ENCODE peak calls at places on chromosomes 16 and 17, in nine cellular contexts. S, Z, C, J, R, K, B, V and D are unnamed samples.

GRCh38 chr17:78538033-78538776 is 39.0 kb downstream of the DNAH17 start:
- DNase-seq in B (no peak), C (no peak), Z (no peak), K (no peak), V (peak; percentile 23), J (no peak), R (peak; percentile 63), S (peak; percentile 73), D (no peak)

GRCh38 chr16:46651305-46651704 is 30.1 kb upstream of the SHCBP1 start:
- DNase-seq in J (no peak), R (no peak), B (no peak), C (no peak), K (no peak), V (no peak), Z (no peak), S (no peak), D (no peak)

GRCh38 chr16:24971718-24972117 is 43.5 kb downstream of the ARHGAP17 start:
- DNase-seq in J (no peak), S (no peak), K (no peak), R (no peak), Z (no peak), B (no peak), V (no peak), C (no peak), D (no peak)

GRCh38 chr16:67943619-67944503 is at the start of gene LCAT:
- DNase-seq in S (no peak), C (no peak), K (peak; percentile 69), V (peak; percentile 85), Z (no peak), R (no peak), J (no peak), B (no peak), D (peak; percentile 89)

GRCh38 chr16:17412221-17412620 is 58.5 kb downstream of the XYLT1 start:
- DNase-seq in Z (no peak), K (no peak), J (no peak), B (no peak), R (no peak), C (no peak), V (no peak), S (no peak), D (no peak)

GRCh38 chr17:35612924-35613521 is 25.9 kb downstream of the AP2B1 start:
- DNase-seq in S (peak; percentile 72), J (no peak), K (peak; percentile 51), Z (peak; percentile 18), V (peak; percentile 38), C (no peak), B (peak; percentile 22), R (peak; percentile 66), D (peak; percentile 73)

GRCh38 chr17:75032896-75033294 is 13.9 kb downstream of the ATP5PD start:
- DNase-seq in V (no peak), J (no peak), C (no peak), S (no peak), R (no peak), K (peak; percentile 65), Z (no peak), B (no peak), D (peak; percentile 43)

GRCh38 chr16:70746708-70747424 is 54.1 kb downstream of the VAC14 start:
- DNase-seq in C (no peak), V (no peak), Z (no peak), R (peak; percentile 77), J (peak; percentile 64), B (no peak), S (peak; percentile 80), K (peak; percentile 86), D (no peak)

GRCh38 chr16:30096105-30096861 is at the start of gene YPEL3:
- DNase-seq in C (peak; percentile 90), B (peak; percentile 73), S (peak; percentile 90), R (peak; percentile 94), J (peak; percentile 48), Z (peak; percentile 83), V (peak; percentile 91), K (peak; percentile 95), D (peak; percentile 94)

GRCh38 chr17:83127431-83128160 is 48.2 kb downstream of the METRNL start:
- DNase-seq in V (no peak), B (no peak), S (no peak), C (no peak), Z (no peak), K (no peak), J (no peak), R (no peak), D (no peak)

GRCh38 chr17:80539022-80539421 is 5.6 kb upstream of the RPTOR start:
- DNase-seq in Z (no peak), S (peak; percentile 22), B (no peak), R (peak; percentile 23), C (no peak), K (no peak), V (no peak), J (no peak), D (no peak)

GRCh38 chr16:82671743-82672142 is 45.0 kb downstream of the CDH13 start:
- DNase-seq in Z (peak; percentile 3), R (peak; percentile 63), S (peak; percentile 56), C (no peak), V (no peak), B (no peak), K (no peak), J (no peak), D (no peak)

GRCh38 chr17:68491381-68491849 is 20.8 kb upstream of the PRKAR1A start:
- DNase-seq in B (no peak), K (no peak), S (no peak), C (no peak), V (peak; percentile 47), J (no peak), R (no peak), Z (no peak), D (peak; percentile 74)

GRCh38 chr17:28492352-28493310 is 13.5 kb upstream of the FOXN1 start:
- DNase-seq in S (no peak), R (no peak), C (no peak), B (no peak), K (no peak), V (no peak), Z (no peak), J (no peak), D (no peak)

GRCh38 chr17:68184816-68185436 is 62.9 kb upstream of the AMZ2 start:
- DNase-seq in C (no peak), R (peak; percentile 75), K (no peak), J (no peak), B (no peak), S (peak; percentile 78), Z (no peak), V (no peak), D (no peak)

GRCh38 chr17:50103941-50104340 is 8.8 kb downstream of the PDK2 start:
- DNase-seq in C (no peak), K (no peak), J (no peak), Z (no peak), S (no peak), V (no peak), B (no peak), R (no peak), D (no peak)

GRCh38 chr17:50916708-50917417 is 50.7 kb upstream of the TOB1 start:
- DNase-seq in V (no peak), B (no peak), S (no peak), R (no peak), J (no peak), C (no peak), K (no peak), Z (no peak), D (no peak)

GRCh38 chr17:76466775-76467130 is 650 bp upstream of the AANAT start:
- DNase-seq in V (no peak), C (no peak), K (no peak), R (no peak), Z (no peak), J (no peak), B (no peak), S (no peak), D (no peak)

GRCh38 chr17:17528101-17528500 is 31.9 kb upstream of the RASD1 start:
- DNase-seq in Z (no peak), K (no peak), J (no peak), C (no peak), B (no peak), R (no peak), S (no peak), V (no peak), D (no peak)

GRCh38 chr17:13297198-13297597 is 279.4 kb upstream of the ELAC2 start:
- DNase-seq in C (no peak), R (no peak), V (no peak), Z (no peak), B (no peak), K (no peak), S (no peak), J (no peak), D (no peak)

GRCh38 chr16:265711-266110 is 10.0 kb downstream of the RGS11 start:
- DNase-seq in J (no peak), Z (no peak), B (no peak), S (no peak), R (peak; percentile 41), V (no peak), K (no peak), C (no peak), D (no peak)

GRCh38 chr16:59463776-59464175 is 729.7 kb upstream of the GOT2 start:
- DNase-seq in C (no peak), B (no peak), S (no peak), K (no peak), Z (no peak), V (no peak), R (no peak), J (no peak), D (no peak)

GRCh38 chr16:66273644-66274334 is 92.7 kb upstream of the CDH5 start:
- DNase-seq in S (no peak), V (no peak), Z (no peak), J (no peak), K (no peak), R (no peak), B (no peak), C (no peak), D (no peak)

GRCh38 chr17:73184133-73184993 is 8.5 kb upstream of the COG1 start:
- DNase-seq in Z (no peak), S (no peak), R (no peak), K (no peak), V (no peak), C (no peak), B (no peak), J (no peak), D (no peak)

GRCh38 chr17:1058423-1059130 is 61.6 kb downstream of the TIMM22 start:
- DNase-seq in R (peak; percentile 82), J (no peak), K (peak; percentile 63), S (peak; percentile 83), B (peak; percentile 14), Z (peak; percentile 43), V (no peak), C (no peak), D (no peak)

GRCh38 chr17:79218175-79218824 is 143.7 kb downstream of the ENGASE start:
- DNase-seq in S (no peak), K (no peak), B (no peak), J (no peak), C (no peak), V (no peak), R (no peak), Z (no peak), D (no peak)

GRCh38 chr17:37743875-37744632 is 805 bp downstream of the HNF1B start:
- DNase-seq in R (peak; percentile 37), S (peak; percentile 31), B (no peak), Z (no peak), K (no peak), C (no peak), J (no peak), V (no peak), D (no peak)

GRCh38 chr17:42531455-42532354 is 4.3 kb upstream of the NAGLU start:
- DNase-seq in S (peak; percentile 55), R (peak; percentile 74), B (peak; percentile 12), V (peak; percentile 61), Z (no peak), J (no peak), C (no peak), K (peak; percentile 85), D (peak; percentile 80)

GRCh38 chr17:45018514-45019176 is 32.8 kb downstream of the DCAKD start:
- DNase-seq in Z (no peak), R (peak; percentile 39), S (peak; percentile 38), C (no peak), K (no peak), V (no peak), J (no peak), B (no peak), D (no peak)

GRCh38 chr16:85979605-85980004 is 80.6 kb downstream of the IRF8 start:
- DNase-seq in B (no peak), C (no peak), Z (no peak), V (no peak), J (no peak), S (no peak), R (peak; percentile 32), K (no peak), D (peak; percentile 30)

GRCh38 chr17:31078290-31078689 is 16.5 kb upstream of the NF1 start:
- DNase-seq in R (no peak), S (no peak), B (no peak), K (no peak), J (no peak), C (no peak), Z (no peak), V (no peak), D (no peak)